ENCODE peak calls at places on chromosomes 6 and 20, in five cellular contexts. T is GOT3, B is nucleus accumbens, Y is GM04504, V is K562. I is an unnamed sample.

GRCh38 chr6:47663462-47664216 is 34.7 kb upstream of the ADGRF4 start:
- DNase-seq in V (no peak), T (no peak), Y (no peak), B (no peak), I (no peak)

GRCh38 chr20:37846573-37846972 is 56.4 kb upstream of the VSTM2L start:
- DNase-seq in V (peak), B (no peak), T (no peak), Y (no peak), I (no peak)

GRCh38 chr20:58231678-58232077 is 3.2 kb upstream of the ANKRD60 start:
- DNase-seq in Y (no peak), V (no peak), T (no peak), B (no peak), I (no peak)

GRCh38 chr6:90148867-90149266 is 147.8 kb downstream of the BACH2 start:
- DNase-seq in V (no peak), Y (no peak), B (no peak), T (no peak), I (no peak)

GRCh38 chr6:145964948-145965366 is 799 bp upstream of the SHPRH start:
- DNase-seq in Y (no peak), V (peak), B (no peak), T (no peak), I (no peak)

GRCh38 chr20:24475356-24475755 is 5.9 kb downstream of the SYNDIG1 start:
- DNase-seq in V (no peak), B (no peak), Y (no peak), T (no peak), I (no peak)

GRCh38 chr6:46490425-46491200 is 636 bp downstream of the RCAN2 start:
- DNase-seq in T (no peak), V (no peak), B (no peak), Y (no peak), I (no peak)

GRCh38 chr20:42604998-42605970 is 584.4 kb downstream of the PTPRT start:
- DNase-seq in T (no peak), Y (no peak), V (no peak), B (no peak), I (no peak)

GRCh38 chr6:90311569-90311968 is 14.9 kb upstream of the BACH2 start:
- DNase-seq in T (no peak), V (no peak), B (no peak), Y (no peak), I (no peak)

GRCh38 chr6:63487123-63487813 is 85.0 kb upstream of the LOC128125822 start:
- DNase-seq in Y (no peak), B (no peak), T (no peak), V (no peak), I (no peak)

GRCh38 chr6:47262226-47262625 is 47.5 kb downstream of the TNFRSF21 start:
- DNase-seq in V (no peak), Y (no peak), B (no peak), T (no peak), I (no peak)

GRCh38 chr6:131792091-131792496 is 15.7 kb upstream of the ENPP1 start:
- DNase-seq in Y (no peak), V (no peak), B (no peak), T (no peak), I (no peak)

GRCh38 chr20:43969501-43969900 is 54.8 kb downstream of the TOX2 start:
- DNase-seq in V (no peak), T (no peak), Y (no peak), B (no peak), I (no peak)

GRCh38 chr6:136331461-136331860 is 41.8 kb upstream of the BCLAF1 start:
- DNase-seq in V (no peak), B (no peak), Y (no peak), T (no peak), I (no peak)

GRCh38 chr6:73722318-73723060 is 26.5 kb downstream of the CD109 start:
- DNase-seq in B (no peak), Y (peak), V (no peak), T (no peak), I (no peak)

GRCh38 chr20:20603339-20603990 is 109.0 kb downstream of the RALGAPA2 start:
- DNase-seq in V (no peak), B (no peak), T (no peak), Y (no peak), I (no peak)

GRCh38 chr20:49446808-49447207 is 35.7 kb downstream of the KCNB1 start:
- DNase-seq in B (no peak), V (no peak), T (no peak), Y (no peak), I (peak)

GRCh38 chr6:46626228-46626909 is 26.2 kb downstream of the CYP39A1 start:
- DNase-seq in B (no peak), T (no peak), V (peak), Y (peak), I (no peak)

GRCh38 chr20:44370639-44371218 is 15.2 kb downstream of the HNF4A start:
- DNase-seq in Y (no peak), T (no peak), V (no peak), B (no peak), I (no peak)

GRCh38 chr6:11092654-11093053 is 980 bp upstream of the SMIM13 start:
- DNase-seq in V (no peak), Y (no peak), T (no peak), B (no peak), I (no peak)

GRCh38 chr20:38798266-38798665 is 7.2 kb upstream of the PPP1R16B start:
- DNase-seq in T (no peak), Y (no peak), B (no peak), V (no peak), I (no peak)

GRCh38 chr6:89140347-89141159 is 5.3 kb upstream of the PM20D2 start:
- DNase-seq in B (no peak), Y (no peak), T (no peak), V (no peak), I (no peak)

GRCh38 chr6:139402935-139403386 is 28.5 kb upstream of the CITED2 start:
- DNase-seq in T (no peak), B (no peak), Y (peak), V (no peak), I (no peak)

GRCh38 chr6:82415820-82416219 is 52.2 kb downstream of the TPBG start:
- DNase-seq in T (no peak), Y (no peak), B (no peak), V (no peak), I (no peak)

GRCh38 chr6:108874470-108875160 is 26.4 kb downstream of the ARMC2 start:
- DNase-seq in B (no peak), T (no peak), Y (peak), V (no peak), I (no peak)

GRCh38 chr6:37169458-37170272 is at the start of gene PIM1:
- DNase-seq in Y (peak), T (peak), B (peak), V (peak), I (peak)

GRCh38 chr6:12112540-12113189 is 100.6 kb downstream of the HIVEP1 start:
- DNase-seq in Y (no peak), V (peak), B (no peak), T (no peak), I (no peak)

GRCh38 chr6:135128268-135128914 is 52.7 kb upstream of the MYB start:
- DNase-seq in B (no peak), T (no peak), Y (no peak), V (no peak), I (no peak)

GRCh38 chr6:142913511-142914047 is 31.4 kb downstream of the HIVEP2 start:
- DNase-seq in V (no peak), B (no peak), Y (no peak), T (no peak), I (no peak)

GRCh38 chr6:132247381-132248159 is 153.7 kb downstream of the MOXD1 start:
- DNase-seq in Y (no peak), T (no peak), B (no peak), V (no peak), I (no peak)

GRCh38 chr6:83847179-83847578 is 6.0 kb upstream of the RIPPLY2 start:
- DNase-seq in B (no peak), Y (no peak), T (no peak), V (no peak), I (no peak)

GRCh38 chr6:47852727-47853126 is 70.9 kb downstream of the OPN5 start:
- DNase-seq in T (no peak), V (no peak), Y (no peak), B (no peak), I (no peak)

GRCh38 chr6:37607949-37608348 is 89.7 kb downstream of the MDGA1 start:
- DNase-seq in V (no peak), T (no peak), B (no peak), Y (no peak), I (no peak)

GRCh38 chr6:26240981-26241770 is 123.8 kb upstream of the BTN3A2 start:
- DNase-seq in Y (no peak), V (no peak), T (no peak), B (no peak), I (no peak)

GRCh38 chr20:37565134-37565811 is 37.6 kb upstream of the BLCAP start:
- DNase-seq in B (no peak), V (no peak), T (no peak), Y (no peak), I (no peak)